ENCODE peak calls at places on chromosomes 5 and 9, in eight cellular contexts. One of them, this sample, is unnamed.

GRCh38 chr5:173327084-173327947 is 898 bp downstream of the STC2 start:
- DNase-seq in fibroblast of pulmonary artery: peak; percentile 77
- DNase-seq in neural crest cell: no peak
- DNase-seq in cardiac fibroblast: peak; percentile 75
- DNase-seq in colonic mucosa: no peak
- DNase-seq in H1: no peak
- DNase-seq in activated CD8-positive, alpha-beta T cell treated with anti-CD3 and anti-CD28 coated beads for 36 hours: peak; percentile 28
- DNase-seq in kidney epithelial cell: no peak
- DNase-seq in this sample: no peak

GRCh38 chr9:133979921-133980863 is 11.9 kb downstream of the VAV2 start:
- DNase-seq in fibroblast of pulmonary artery: no peak
- DNase-seq in neural crest cell: no peak
- DNase-seq in cardiac fibroblast: no peak
- DNase-seq in colonic mucosa: no peak
- DNase-seq in H1: no peak
- DNase-seq in activated CD8-positive, alpha-beta T cell treated with anti-CD3 and anti-CD28 coated beads for 36 hours: no peak
- DNase-seq in kidney epithelial cell: no peak
- DNase-seq in this sample: no peak

GRCh38 chr5:37554938-37555337 is 175.8 kb downstream of the WDR70 start:
- DNase-seq in fibroblast of pulmonary artery: no peak
- DNase-seq in neural crest cell: no peak
- DNase-seq in cardiac fibroblast: no peak
- DNase-seq in colonic mucosa: no peak
- DNase-seq in H1: no peak
- DNase-seq in activated CD8-positive, alpha-beta T cell treated with anti-CD3 and anti-CD28 coated beads for 36 hours: peak; percentile 7
- DNase-seq in kidney epithelial cell: no peak
- DNase-seq in this sample: no peak

GRCh38 chr9:132283863-132284262 is 70.9 kb downstream of the SETX start:
- DNase-seq in fibroblast of pulmonary artery: peak; percentile 33
- DNase-seq in neural crest cell: no peak
- DNase-seq in cardiac fibroblast: peak; percentile 27
- DNase-seq in colonic mucosa: no peak
- DNase-seq in H1: no peak
- DNase-seq in activated CD8-positive, alpha-beta T cell treated with anti-CD3 and anti-CD28 coated beads for 36 hours: no peak
- DNase-seq in kidney epithelial cell: no peak
- DNase-seq in this sample: no peak

GRCh38 chr5:177005619-177006264 is 837 bp downstream of the UIMC1 start:
- DNase-seq in fibroblast of pulmonary artery: peak; percentile 70
- DNase-seq in neural crest cell: peak; percentile 54
- DNase-seq in cardiac fibroblast: peak; percentile 77
- DNase-seq in colonic mucosa: peak; percentile 79
- DNase-seq in H1: no peak
- DNase-seq in activated CD8-positive, alpha-beta T cell treated with anti-CD3 and anti-CD28 coated beads for 36 hours: peak; percentile 81
- DNase-seq in kidney epithelial cell: no peak
- DNase-seq in this sample: peak; percentile 54

GRCh38 chr5:35274839-35275509 is 44.7 kb upstream of the PRLR start:
- DNase-seq in fibroblast of pulmonary artery: no peak
- DNase-seq in neural crest cell: no peak
- DNase-seq in cardiac fibroblast: no peak
- DNase-seq in colonic mucosa: no peak
- DNase-seq in H1: no peak
- DNase-seq in activated CD8-positive, alpha-beta T cell treated with anti-CD3 and anti-CD28 coated beads for 36 hours: no peak
- DNase-seq in kidney epithelial cell: no peak
- DNase-seq in this sample: no peak

GRCh38 chr9:121837113-121838010 is 185.9 kb downstream of the DAB2IP start:
- DNase-seq in fibroblast of pulmonary artery: peak; percentile 46
- DNase-seq in neural crest cell: no peak
- DNase-seq in cardiac fibroblast: peak; percentile 30
- DNase-seq in colonic mucosa: no peak
- DNase-seq in H1: no peak
- DNase-seq in activated CD8-positive, alpha-beta T cell treated with anti-CD3 and anti-CD28 coated beads for 36 hours: no peak
- DNase-seq in kidney epithelial cell: no peak
- DNase-seq in this sample: no peak

GRCh38 chr5:99814311-99815063 is 720.7 kb upstream of the FAM174A start:
- DNase-seq in fibroblast of pulmonary artery: no peak
- DNase-seq in neural crest cell: no peak
- DNase-seq in cardiac fibroblast: no peak
- DNase-seq in colonic mucosa: no peak
- DNase-seq in H1: no peak
- DNase-seq in activated CD8-positive, alpha-beta T cell treated with anti-CD3 and anti-CD28 coated beads for 36 hours: no peak
- DNase-seq in kidney epithelial cell: no peak
- DNase-seq in this sample: no peak

GRCh38 chr5:158198636-158199035 is 339.7 kb upstream of the CLINT1 start:
- DNase-seq in fibroblast of pulmonary artery: no peak
- DNase-seq in neural crest cell: no peak
- DNase-seq in cardiac fibroblast: no peak
- DNase-seq in colonic mucosa: no peak
- DNase-seq in H1: no peak
- DNase-seq in activated CD8-positive, alpha-beta T cell treated with anti-CD3 and anti-CD28 coated beads for 36 hours: no peak
- DNase-seq in kidney epithelial cell: no peak
- DNase-seq in this sample: no peak

GRCh38 chr5:6405591-6405990 is 27.2 kb upstream of the MED10 start:
- DNase-seq in fibroblast of pulmonary artery: no peak
- DNase-seq in neural crest cell: no peak
- DNase-seq in cardiac fibroblast: no peak
- DNase-seq in colonic mucosa: no peak
- DNase-seq in H1: no peak
- DNase-seq in activated CD8-positive, alpha-beta T cell treated with anti-CD3 and anti-CD28 coated beads for 36 hours: no peak
- DNase-seq in kidney epithelial cell: no peak
- DNase-seq in this sample: no peak

GRCh38 chr9:113625456-113625855 is 161.9 kb downstream of the RGS3 start:
- DNase-seq in fibroblast of pulmonary artery: no peak
- DNase-seq in neural crest cell: no peak
- DNase-seq in cardiac fibroblast: no peak
- DNase-seq in colonic mucosa: no peak
- DNase-seq in H1: no peak
- DNase-seq in activated CD8-positive, alpha-beta T cell treated with anti-CD3 and anti-CD28 coated beads for 36 hours: no peak
- DNase-seq in kidney epithelial cell: no peak
- DNase-seq in this sample: no peak

GRCh38 chr9:70998962-70999361 is 122.5 kb downstream of the TRPM3 start:
- DNase-seq in fibroblast of pulmonary artery: peak; percentile 20
- DNase-seq in neural crest cell: no peak
- DNase-seq in cardiac fibroblast: no peak
- DNase-seq in colonic mucosa: no peak
- DNase-seq in H1: no peak
- DNase-seq in activated CD8-positive, alpha-beta T cell treated with anti-CD3 and anti-CD28 coated beads for 36 hours: no peak
- DNase-seq in kidney epithelial cell: no peak
- DNase-seq in this sample: no peak

GRCh38 chr5:39178171-39178570 is 41.2 kb downstream of the FYB1 start:
- DNase-seq in fibroblast of pulmonary artery: peak; percentile 34
- DNase-seq in neural crest cell: no peak
- DNase-seq in cardiac fibroblast: peak; percentile 8
- DNase-seq in colonic mucosa: no peak
- DNase-seq in H1: no peak
- DNase-seq in activated CD8-positive, alpha-beta T cell treated with anti-CD3 and anti-CD28 coated beads for 36 hours: no peak
- DNase-seq in kidney epithelial cell: no peak
- DNase-seq in this sample: no peak

GRCh38 chr9:134205636-134206316 is 41.4 kb upstream of the RNU6ATAC start:
- DNase-seq in fibroblast of pulmonary artery: peak; percentile 88
- DNase-seq in neural crest cell: no peak
- DNase-seq in cardiac fibroblast: peak; percentile 95
- DNase-seq in colonic mucosa: peak; percentile 47
- DNase-seq in H1: no peak
- DNase-seq in activated CD8-positive, alpha-beta T cell treated with anti-CD3 and anti-CD28 coated beads for 36 hours: no peak
- DNase-seq in kidney epithelial cell: no peak
- DNase-seq in this sample: no peak

GRCh38 chr5:115349001-115349817 is 52.8 kb upstream of the CCDC112 start:
- DNase-seq in fibroblast of pulmonary artery: peak; percentile 86
- DNase-seq in neural crest cell: no peak
- DNase-seq in cardiac fibroblast: peak; percentile 86
- DNase-seq in colonic mucosa: peak; percentile 58
- DNase-seq in H1: no peak
- DNase-seq in activated CD8-positive, alpha-beta T cell treated with anti-CD3 and anti-CD28 coated beads for 36 hours: no peak
- DNase-seq in kidney epithelial cell: peak; percentile 67
- DNase-seq in this sample: no peak

GRCh38 chr5:132086277-132086794 is 12.7 kb downstream of the CSF2 start:
- DNase-seq in fibroblast of pulmonary artery: peak; percentile 99
- DNase-seq in neural crest cell: no peak
- DNase-seq in cardiac fibroblast: peak; percentile 97
- DNase-seq in colonic mucosa: no peak
- DNase-seq in H1: no peak
- DNase-seq in activated CD8-positive, alpha-beta T cell treated with anti-CD3 and anti-CD28 coated beads for 36 hours: no peak
- DNase-seq in kidney epithelial cell: peak; percentile 89
- DNase-seq in this sample: no peak

GRCh38 chr5:105146867-105147266 is 1584.3 kb upstream of the NUDT12 start:
- DNase-seq in fibroblast of pulmonary artery: no peak
- DNase-seq in neural crest cell: no peak
- DNase-seq in cardiac fibroblast: no peak
- DNase-seq in colonic mucosa: no peak
- DNase-seq in H1: no peak
- DNase-seq in activated CD8-positive, alpha-beta T cell treated with anti-CD3 and anti-CD28 coated beads for 36 hours: no peak
- DNase-seq in kidney epithelial cell: no peak
- DNase-seq in this sample: no peak

GRCh38 chr5:138330813-138331448 is 673 bp downstream of the CDC25C start:
- DNase-seq in fibroblast of pulmonary artery: no peak
- DNase-seq in neural crest cell: no peak
- DNase-seq in cardiac fibroblast: no peak
- DNase-seq in colonic mucosa: no peak
- DNase-seq in H1: no peak
- DNase-seq in activated CD8-positive, alpha-beta T cell treated with anti-CD3 and anti-CD28 coated beads for 36 hours: no peak
- DNase-seq in kidney epithelial cell: no peak
- DNase-seq in this sample: no peak

DNA sequence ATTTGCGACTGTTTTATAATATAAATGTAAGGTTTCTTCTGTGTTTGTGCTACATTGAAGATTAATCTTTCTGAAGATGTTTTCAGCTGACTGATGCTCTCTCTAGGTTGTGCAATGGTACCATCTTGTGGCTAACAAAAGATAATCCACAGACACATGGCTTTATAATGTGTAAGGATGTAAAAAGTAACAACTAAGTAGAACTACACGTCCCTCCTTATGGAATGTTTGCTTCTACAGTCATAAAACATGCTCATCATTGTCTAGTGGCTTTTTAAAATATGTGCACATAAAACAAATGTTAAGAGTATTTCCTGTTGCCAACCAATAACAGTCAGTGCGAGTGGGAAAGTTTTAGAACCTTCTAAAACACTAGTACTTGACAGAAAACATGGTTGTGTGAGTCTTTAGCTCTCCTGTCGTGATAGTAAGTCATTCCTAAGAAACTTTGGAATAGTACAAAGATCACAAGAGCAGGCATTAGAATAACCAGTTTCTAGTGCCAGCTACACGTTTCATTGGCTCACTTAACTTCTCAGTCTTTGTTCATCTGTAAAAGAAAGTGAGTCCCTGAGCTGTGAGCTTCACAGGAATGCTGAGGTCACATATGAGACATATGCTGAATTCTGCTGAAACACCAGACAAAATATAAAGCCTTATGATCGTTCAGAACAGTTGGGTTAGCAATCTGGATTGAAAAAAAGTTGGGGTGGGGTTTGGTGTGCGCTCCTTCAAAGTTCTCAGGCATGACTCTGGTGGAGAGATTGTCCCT is 75.7 kb upstream of the GLIS3 start:
- DNase-seq in fibroblast of pulmonary artery: peak; percentile 80
- DNase-seq in neural crest cell: no peak
- DNase-seq in cardiac fibroblast: peak; percentile 76
- DNase-seq in colonic mucosa: no peak
- DNase-seq in H1: no peak
- DNase-seq in activated CD8-positive, alpha-beta T cell treated with anti-CD3 and anti-CD28 coated beads for 36 hours: no peak
- DNase-seq in kidney epithelial cell: no peak
- DNase-seq in this sample: no peak
- TF ChIP-seq CTCF in fibroblast of pulmonary artery: peak; percentile 52
- TF ChIP-seq CTCF in neural crest cell: peak; percentile 69
- TF ChIP-seq CTCF in cardiac fibroblast: peak; percentile 50
- TF ChIP-seq CTCF in colonic mucosa: peak; percentile 33
- TF ChIP-seq CTCF in H1: no peak
- TF ChIP-seq CTCF in activated CD8-positive, alpha-beta T cell treated with anti-CD3 and anti-CD28 coated beads for 36 hours: peak; percentile 43
- TF ChIP-seq CTCF in kidney epithelial cell: peak; percentile 52
- TF ChIP-seq CTCF in this sample: no peak

DNA sequence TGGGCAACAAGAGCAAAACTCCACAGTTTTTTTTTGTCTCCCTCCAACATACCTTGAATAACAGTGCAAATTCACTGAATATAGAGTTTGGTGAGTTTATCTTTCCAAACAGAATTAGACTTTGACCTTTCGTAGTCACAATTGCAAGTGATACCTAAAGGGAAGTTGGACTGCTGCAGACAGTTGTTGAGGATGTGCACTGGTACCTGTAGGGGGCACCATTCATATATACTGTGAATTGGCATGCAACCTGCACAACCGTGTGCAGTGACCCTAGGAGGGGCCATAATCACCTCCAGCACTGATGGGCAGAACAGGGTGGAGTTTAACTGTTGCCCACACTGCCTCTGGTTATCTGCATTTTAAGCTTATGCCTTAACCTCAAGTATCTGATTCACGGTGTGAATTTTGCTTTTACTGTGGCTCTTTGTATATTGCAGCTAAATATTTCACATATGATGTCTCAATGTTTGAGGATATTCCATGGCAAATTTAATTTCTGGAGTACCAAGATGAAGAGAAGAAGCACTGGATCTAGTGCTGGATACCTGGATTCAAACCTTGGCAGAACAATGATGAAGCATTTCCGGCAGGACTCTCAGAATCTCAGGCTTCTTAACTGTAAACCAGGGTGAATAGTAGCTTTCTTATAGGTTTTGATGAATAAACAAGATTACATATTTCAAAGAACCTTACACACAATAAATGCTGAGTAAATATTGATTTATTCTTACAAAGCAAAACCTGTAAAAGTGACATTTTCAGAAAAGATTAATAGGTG is 144.4 kb downstream of the ACTBL2 start:
- DNase-seq in fibroblast of pulmonary artery: peak; percentile 57
- DNase-seq in neural crest cell: no peak
- DNase-seq in cardiac fibroblast: peak; percentile 57
- DNase-seq in colonic mucosa: peak; percentile 40
- DNase-seq in H1: no peak
- DNase-seq in activated CD8-positive, alpha-beta T cell treated with anti-CD3 and anti-CD28 coated beads for 36 hours: peak; percentile 28
- DNase-seq in kidney epithelial cell: no peak
- DNase-seq in this sample: no peak
- TF ChIP-seq CTCF in fibroblast of pulmonary artery: peak; percentile 45
- TF ChIP-seq CTCF in neural crest cell: peak; percentile 50
- TF ChIP-seq CTCF in cardiac fibroblast: peak; percentile 45
- TF ChIP-seq CTCF in colonic mucosa: no peak
- TF ChIP-seq CTCF in H1: peak; percentile 53
- TF ChIP-seq CTCF in activated CD8-positive, alpha-beta T cell treated with anti-CD3 and anti-CD28 coated beads for 36 hours: peak; percentile 71
- TF ChIP-seq CTCF in kidney epithelial cell: peak; percentile 36
- TF ChIP-seq CTCF in this sample: peak; percentile 20

GRCh38 chr5:1011226-1011631 is 2.6 kb downstream of the NKD2 start:
- DNase-seq in fibroblast of pulmonary artery: no peak
- DNase-seq in neural crest cell: no peak
- DNase-seq in cardiac fibroblast: no peak
- DNase-seq in colonic mucosa: peak; percentile 53
- DNase-seq in H1: no peak
- DNase-seq in activated CD8-positive, alpha-beta T cell treated with anti-CD3 and anti-CD28 coated beads for 36 hours: peak; percentile 79
- DNase-seq in kidney epithelial cell: no peak
- DNase-seq in this sample: no peak
- TF ChIP-seq CTCF in fibroblast of pulmonary artery: peak; percentile 16
- TF ChIP-seq CTCF in neural crest cell: peak; percentile 62
- TF ChIP-seq CTCF in cardiac fibroblast: peak; percentile 29
- TF ChIP-seq CTCF in colonic mucosa: peak; percentile 43
- TF ChIP-seq CTCF in H1: no peak
- TF ChIP-seq CTCF in activated CD8-positive, alpha-beta T cell treated with anti-CD3 and anti-CD28 coated beads for 36 hours: peak; percentile 60
- TF ChIP-seq CTCF in kidney epithelial cell: peak; percentile 60
- TF ChIP-seq CTCF in this sample: no peak

DNA sequence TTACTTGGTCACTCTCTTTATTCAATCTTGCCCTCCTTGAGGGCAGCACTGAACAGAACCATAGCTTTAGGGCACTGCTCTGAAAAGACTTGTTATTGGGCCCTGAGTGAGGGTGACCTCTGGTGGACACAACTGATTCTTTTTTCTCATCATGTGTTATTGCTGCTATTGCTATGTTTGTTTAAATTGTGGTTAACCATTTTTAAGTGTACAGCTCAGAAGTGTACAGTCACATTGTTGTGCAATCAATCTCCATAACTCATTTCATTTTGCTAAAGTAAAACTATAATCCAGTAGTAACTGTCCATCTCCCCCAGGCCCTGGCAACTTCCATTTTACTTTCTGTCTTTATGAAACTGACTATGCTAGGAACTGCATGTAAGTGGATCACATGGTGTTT is 351.1 kb upstream of the RIOK2 start:
- DNase-seq in fibroblast of pulmonary artery: peak; percentile 95
- DNase-seq in neural crest cell: peak; percentile 14
- DNase-seq in cardiac fibroblast: peak; percentile 89
- DNase-seq in colonic mucosa: peak; percentile 36
- DNase-seq in H1: no peak
- DNase-seq in activated CD8-positive, alpha-beta T cell treated with anti-CD3 and anti-CD28 coated beads for 36 hours: peak; percentile 28
- DNase-seq in kidney epithelial cell: peak; percentile 39
- DNase-seq in this sample: no peak
- TF ChIP-seq CTCF in fibroblast of pulmonary artery: peak; percentile 78
- TF ChIP-seq CTCF in neural crest cell: peak; percentile 76
- TF ChIP-seq CTCF in cardiac fibroblast: peak; percentile 73
- TF ChIP-seq CTCF in colonic mucosa: peak; percentile 41
- TF ChIP-seq CTCF in H1: no peak
- TF ChIP-seq CTCF in activated CD8-positive, alpha-beta T cell treated with anti-CD3 and anti-CD28 coated beads for 36 hours: peak; percentile 55
- TF ChIP-seq CTCF in kidney epithelial cell: peak; percentile 67
- TF ChIP-seq CTCF in this sample: peak; percentile 42

This sample was measured in natural killer cell.